ENCODE peak calls at places on chromosomes 16 and 17, in seven cellular contexts. A is colonic mucosa, Q is astrocyte of the spinal cord, G is heart right ventricle, H is ovary, V is neural crest cell, F is uterus. L is an unnamed sample.

GRCh38 chr17:34303606-34304005 is 15.6 kb upstream of the CCL8 start:
- DNase-seq in A (no peak), Q (no peak), G (no peak), H (no peak), V (no peak), F (no peak), L (no peak)

GRCh38 chr17:65455972-65456343 is 105.5 kb downstream of the AXIN2 start:
- DNase-seq in A (peak; percentile 34), Q (peak; percentile 3), G (peak; percentile 21), H (peak; percentile 22), V (no peak), F (peak; percentile 21), L (no peak)

GRCh38 chr16:83733301-83733700 is 74.5 kb upstream of the HSBP1 start:
- DNase-seq in A (no peak), Q (peak; percentile 28), G (no peak), H (no peak), V (no peak), F (no peak), L (no peak)

GRCh38 chr16:1823821-1824220 is 2.8 kb downstream of the HAGH start:
- DNase-seq in A (no peak), Q (peak; percentile 39), G (no peak), H (no peak), V (no peak), F (no peak), L (peak; percentile 69)

GRCh38 chr16:84495506-84495905 is 9.0 kb downstream of the MEAK7 start:
- DNase-seq in A (no peak), Q (no peak), G (no peak), H (peak; percentile 8), V (no peak), F (no peak), L (no peak)

GRCh38 chr16:75660726-75661302 is 13.2 kb downstream of the TERF2IP start:
- DNase-seq in A (no peak), Q (no peak), G (no peak), H (no peak), V (no peak), F (no peak), L (no peak)

GRCh38 chr17:77096570-77097214 is 44.1 kb upstream of the SEC14L1 start:
- DNase-seq in A (no peak), Q (peak; percentile 60), G (no peak), H (no peak), V (no peak), F (peak; percentile 78), L (no peak)

GRCh38 chr17:42407289-42407836 is 15.7 kb downstream of the CAVIN1 start:
- DNase-seq in A (peak; percentile 84), Q (peak; percentile 53), G (peak; percentile 91), H (peak; percentile 81), V (no peak), F (peak; percentile 89), L (peak; percentile 39)

GRCh38 chr17:1714488-1714979 is 4.4 kb upstream of the TLCD2 start:
- DNase-seq in A (peak; percentile 100), Q (peak; percentile 98), G (peak; percentile 100), H (peak; percentile 99), V (peak; percentile 86), F (peak; percentile 98), L (peak; percentile 76)

GRCh38 chr16:13351651-13352217 is 450.3 kb downstream of the SHISA9 start:
- DNase-seq in A (no peak), Q (no peak), G (no peak), H (no peak), V (no peak), F (no peak), L (no peak)

GRCh38 chr17:46194393-46195216 is 1.4 kb upstream of the KANSL1 start:
- DNase-seq in A (peak; percentile 58), Q (peak; percentile 50), G (no peak), H (no peak), V (no peak), F (no peak), L (no peak)

GRCh38 chr16:87681990-87682570 is 79.8 kb downstream of the JPH3 start:
- DNase-seq in A (no peak), Q (peak; percentile 54), G (no peak), H (no peak), V (no peak), F (no peak), L (no peak)

GRCh38 chr16:15899538-15900100 is 11.2 kb upstream of the CEP20 start:
- DNase-seq in A (peak; percentile 45), Q (peak; percentile 94), G (no peak), H (no peak), V (no peak), F (no peak), L (no peak)

GRCh38 chr16:3149630-3150345 is 15.0 kb downstream of the ZNF213 start:
- DNase-seq in A (peak; percentile 83), Q (peak; percentile 60), G (peak; percentile 73), H (peak; percentile 74), V (peak; percentile 64), F (peak; percentile 60), L (peak; percentile 84)

GRCh38 chr17:58097384-58098088 is 14.3 kb downstream of the DYNLL2 start:
- DNase-seq in A (no peak), Q (no peak), G (no peak), H (no peak), V (no peak), F (no peak), L (no peak)

GRCh38 chr17:58092797-58093385 is 9.7 kb downstream of the DYNLL2 start:
- DNase-seq in A (no peak), Q (no peak), G (no peak), H (no peak), V (no peak), F (no peak), L (no peak)

GRCh38 chr17:58100506-58100905 is 17.3 kb downstream of the DYNLL2 start:
- DNase-seq in A (no peak), Q (no peak), G (no peak), H (no peak), V (no peak), F (no peak), L (no peak)

GRCh38 chr17:58094118-58094517 is 10.9 kb downstream of the DYNLL2 start:
- DNase-seq in A (no peak), Q (no peak), G (no peak), H (no peak), V (no peak), F (no peak), L (no peak)

GRCh38 chr17:58096892-58097291 is 13.7 kb downstream of the DYNLL2 start:
- DNase-seq in A (no peak), Q (no peak), G (no peak), H (no peak), V (no peak), F (no peak), L (no peak)
- TF ChIP-seq CTCF in A (no peak), Q (peak; percentile 21), G (no peak), H (no peak), V (no peak), F (no peak), L (no peak)

DNA sequence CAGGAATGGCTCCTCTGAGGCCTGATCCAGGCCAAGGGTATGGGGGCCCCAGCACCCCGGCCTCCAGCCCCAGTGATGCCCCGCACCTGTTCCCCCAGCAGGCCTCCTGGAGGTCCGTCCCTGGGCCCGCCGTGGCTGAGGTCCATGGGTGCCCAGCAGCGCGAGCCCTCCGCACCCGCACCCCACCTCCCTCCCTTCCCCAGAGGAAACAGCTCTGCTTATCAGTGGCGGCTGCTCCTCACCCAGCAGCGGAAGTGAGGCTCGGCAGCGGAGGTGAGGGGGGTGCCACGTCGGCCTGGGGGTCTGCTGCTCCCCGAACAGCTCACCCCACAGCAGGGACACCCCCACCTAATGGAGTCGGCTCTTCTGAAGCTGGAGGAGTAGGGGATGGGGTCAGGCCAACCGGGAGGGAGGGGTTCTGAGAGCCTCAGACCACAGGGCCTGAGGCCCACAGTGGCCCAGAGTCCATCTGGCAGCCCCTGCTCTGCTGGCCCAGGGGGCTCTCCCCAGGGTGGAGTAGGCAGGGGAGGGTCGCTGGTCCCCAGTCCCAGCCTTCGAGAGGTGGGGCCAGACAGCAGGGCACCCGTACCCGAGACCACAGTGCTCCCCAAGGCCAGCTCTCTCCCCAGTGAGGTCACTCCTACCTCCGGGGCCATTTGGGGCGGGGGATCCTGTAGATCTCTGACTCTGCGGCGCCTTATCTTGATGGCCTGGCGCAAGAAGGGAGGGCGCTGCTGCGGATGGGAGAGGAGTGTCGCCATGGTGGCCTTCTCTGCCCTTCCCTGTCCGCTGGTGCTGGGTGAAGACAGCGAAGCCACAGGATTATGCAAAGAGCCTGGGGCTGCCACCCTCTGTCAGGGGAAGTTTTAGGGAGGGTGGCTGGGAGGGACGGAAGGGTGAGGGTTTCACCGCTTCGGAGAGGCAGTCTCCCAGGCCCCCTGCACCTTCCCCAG is at the start of gene UNC13D:
- DNase-seq in A (peak; percentile 60), Q (no peak), G (no peak), H (no peak), V (no peak), F (no peak), L (peak; percentile 21)
- TF ChIP-seq CTCF in A (no peak), Q (no peak), G (no peak), H (no peak), V (no peak), F (no peak), L (no peak)

DNA sequence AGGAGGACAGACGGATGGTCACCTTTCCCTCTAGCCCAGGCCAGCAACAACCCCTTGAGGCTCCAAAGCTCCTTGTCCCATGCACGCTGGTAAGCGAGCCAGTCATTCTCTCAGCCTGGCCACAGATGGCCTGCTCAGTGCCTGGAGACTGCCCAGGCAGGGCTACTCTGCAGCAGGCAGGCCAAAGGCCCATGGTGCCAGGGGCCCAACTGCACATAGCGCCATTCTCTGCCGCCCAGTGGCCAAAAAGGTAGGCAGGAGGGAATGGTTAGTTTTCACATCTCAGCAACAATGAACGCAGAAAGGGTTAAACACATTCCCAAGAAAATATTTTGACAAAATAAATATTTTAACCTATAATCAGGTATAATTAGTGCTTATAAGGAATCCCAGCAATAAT is 7.7 kb upstream of the SREBF1 start:
- DNase-seq in A (no peak), Q (no peak), G (no peak), H (no peak), V (no peak), F (no peak), L (peak; percentile 52)
- TF ChIP-seq CTCF in A (no peak), Q (no peak), G (no peak), H (no peak), V (no peak), F (no peak), L (no peak)

GRCh38 chr16:48133455-48134226 is 22.2 kb downstream of the ABCC12 start:
- DNase-seq in A (no peak), Q (no peak), G (no peak), H (no peak), V (no peak), F (no peak), L (no peak)

GRCh38 chr16:48139517-48139916 is 16.3 kb downstream of the ABCC12 start:
- DNase-seq in A (no peak), Q (no peak), G (no peak), H (no peak), V (no peak), F (no peak), L (no peak)

GRCh38 chr16:48136547-48137360 is 19.0 kb downstream of the ABCC12 start:
- DNase-seq in A (no peak), Q (no peak), G (peak; percentile 54), H (no peak), V (no peak), F (no peak), L (no peak)

GRCh38 chr16:48138543-48138942 is 17.2 kb downstream of the ABCC12 start:
- DNase-seq in A (no peak), Q (no peak), G (no peak), H (no peak), V (no peak), F (no peak), L (no peak)

GRCh38 chr16:48137822-48138221 is 18.0 kb downstream of the ABCC12 start:
- DNase-seq in A (no peak), Q (no peak), G (no peak), H (no peak), V (no peak), F (no peak), L (no peak)
- TF ChIP-seq CTCF in A (no peak), Q (no peak), G (no peak), H (no peak), V (no peak), F (no peak), L (no peak)

L was measured in glutamatergic neuron.